ENCODE peak calls at places on chromosome 4, in nine cellular contexts. I is nephron progenitor cell, Q is dorsolateral prefrontal cortex, A is HFF-Myc, T is endothelial cell, H is brain microvascular endothelial cell, S is progenitor cell of endocrine pancreas, P is bronchial epithelial cell, G is HepG2. O is an unnamed sample.

GRCh38 chr4:136664988-136665387 is 867.3 kb downstream of the PCDH18 start:
- DNase-seq in I (no peak), Q (no peak), A (no peak), T (no peak), H (no peak), S (no peak), P (peak), G (no peak), O (no peak)

GRCh38 chr4:25448379-25449109 is 71.5 kb downstream of the ANAPC4 start:
- DNase-seq in I (no peak), Q (no peak), A (peak), T (no peak), H (no peak), S (no peak), P (peak), G (no peak), O (peak)

GRCh38 chr4:2832981-2833670 is 10.5 kb upstream of the ADD1 start:
- DNase-seq in I (no peak), Q (no peak), A (no peak), T (no peak), H (no peak), S (no peak), P (no peak), G (no peak), O (no peak)

GRCh38 chr4:77582151-77582550 is 23.5 kb upstream of the CXCL13 start:
- DNase-seq in I (no peak), Q (no peak), A (no peak), T (no peak), H (no peak), S (no peak), P (no peak), G (no peak), O (peak)

GRCh38 chr4:77921701-77922100 is 59.1 kb downstream of the MRPL1 start:
- DNase-seq in I (no peak), Q (no peak), A (peak), T (no peak), H (peak), S (no peak), P (peak), G (peak), O (peak)

GRCh38 chr4:107069049-107069448 is 32.9 kb upstream of the DKK2 start:
- DNase-seq in I (no peak), Q (no peak), A (peak), T (no peak), H (peak), S (no peak), P (peak), G (no peak), O (peak)

GRCh38 chr4:18695733-18696527 is 674.4 kb upstream of the LCORL start:
- DNase-seq in I (no peak), Q (no peak), A (no peak), T (no peak), H (no peak), S (no peak), P (no peak), G (no peak), O (no peak)

GRCh38 chr4:154960476-154960875 is 179.4 kb downstream of the RBM46 start:
- DNase-seq in I (no peak), Q (no peak), A (no peak), T (no peak), H (no peak), S (no peak), P (no peak), G (no peak), O (no peak)

GRCh38 chr4:2537011-2537830 is 774 bp downstream of the FAM193A start:
- DNase-seq in I (no peak), Q (peak), A (no peak), T (peak), H (no peak), S (peak), P (peak), G (peak), O (peak)

GRCh38 chr4:117357422-117357821 is 272.0 kb upstream of the TRAM1L1 start:
- DNase-seq in I (no peak), Q (no peak), A (no peak), T (no peak), H (no peak), S (no peak), P (no peak), G (no peak), O (no peak)

GRCh38 chr4:14865804-14866203 is 136.5 kb upstream of the CPEB2 start:
- DNase-seq in I (no peak), Q (no peak), A (no peak), T (no peak), H (no peak), S (no peak), P (no peak), G (no peak), O (no peak)

GRCh38 chr4:71231073-71231752 is 107.6 kb upstream of the SLC4A4 start:
- DNase-seq in I (peak), Q (peak), A (no peak), T (no peak), H (peak), S (no peak), P (peak), G (no peak), O (no peak)

GRCh38 chr4:141614878-141615586 is 21.4 kb upstream of the IL15 start:
- DNase-seq in I (no peak), Q (no peak), A (no peak), T (no peak), H (no peak), S (no peak), P (no peak), G (no peak), O (no peak)

GRCh38 chr4:111930658-111931057 is 214.6 kb upstream of the FAM241A start:
- DNase-seq in I (no peak), Q (no peak), A (no peak), T (no peak), H (no peak), S (no peak), P (peak), G (no peak), O (no peak)

GRCh38 chr4:2273657-2274319 is 11.9 kb upstream of the MXD4 start:
- DNase-seq in I (no peak), Q (no peak), A (no peak), T (no peak), H (no peak), S (no peak), P (no peak), G (no peak), O (no peak)

GRCh38 chr4:105246712-105247111 is 100.0 kb downstream of the TET2 start:
- DNase-seq in I (no peak), Q (no peak), A (peak), T (no peak), H (no peak), S (no peak), P (no peak), G (no peak), O (no peak)

GRCh38 chr4:82787342-82787741 is 11.3 kb downstream of the SCD5 start:
- DNase-seq in I (no peak), Q (no peak), A (no peak), T (no peak), H (no peak), S (no peak), P (peak), G (no peak), O (peak)

GRCh38 chr4:101183658-101184373 is 163.5 kb downstream of the PPP3CA start:
- DNase-seq in I (no peak), Q (no peak), A (no peak), T (no peak), H (peak), S (no peak), P (peak), G (no peak), O (no peak)

GRCh38 chr4:109969909-109970308 is 57.2 kb downstream of the EGF start:
- DNase-seq in I (no peak), Q (no peak), A (no peak), T (peak), H (no peak), S (no peak), P (no peak), G (peak), O (no peak)

GRCh38 chr4:107050525-107051135 is 14.5 kb upstream of the DKK2 start:
- DNase-seq in I (no peak), Q (no peak), A (no peak), T (no peak), H (no peak), S (no peak), P (peak), G (peak), O (peak)

GRCh38 chr4:147085796-147086195 is 140.1 kb upstream of the TTC29 start:
- DNase-seq in I (no peak), Q (no peak), A (no peak), T (no peak), H (no peak), S (no peak), P (no peak), G (no peak), O (no peak)

GRCh38 chr4:87069037-87069742 is 134.4 kb downstream of the AFF1 start:
- DNase-seq in I (no peak), Q (no peak), A (no peak), T (no peak), H (no peak), S (no peak), P (no peak), G (no peak), O (no peak)

GRCh38 chr4:946517-947471 is 14.5 kb downstream of the TMEM175 start:
- DNase-seq in I (no peak), Q (peak), A (no peak), T (no peak), H (no peak), S (no peak), P (no peak), G (no peak), O (no peak)

GRCh38 chr4:93359609-93360008 is 468.9 kb upstream of the ATOH1 start:
- DNase-seq in I (no peak), Q (no peak), A (no peak), T (no peak), H (no peak), S (no peak), P (no peak), G (no peak), O (no peak)

GRCh38 chr4:140237616-140238352 is 83.8 kb upstream of the MAML3 start:
- DNase-seq in I (peak), Q (peak), A (peak), T (peak), H (peak), S (no peak), P (no peak), G (no peak), O (peak)

GRCh38 chr4:101199507-101200285 is 147.6 kb downstream of the PPP3CA start:
- DNase-seq in I (no peak), Q (no peak), A (peak), T (no peak), H (peak), S (no peak), P (no peak), G (no peak), O (no peak)

GRCh38 chr4:110005461-110006056 is 92.9 kb downstream of the EGF start:
- DNase-seq in I (no peak), Q (no peak), A (peak), T (no peak), H (peak), S (no peak), P (peak), G (peak), O (peak)

GRCh38 chr4:100372432-100372831 is 145.4 kb downstream of the EMCN start:
- DNase-seq in I (peak), Q (no peak), A (no peak), T (peak), H (no peak), S (no peak), P (peak), G (peak), O (peak)

GRCh38 chr4:85409251-85409650 is 65.7 kb upstream of the ARHGAP24 start:
- DNase-seq in I (no peak), Q (no peak), A (no peak), T (no peak), H (peak), S (no peak), P (no peak), G (no peak), O (no peak)

GRCh38 chr4:145731026-145731425 is 51.1 kb downstream of the C4orf51 start:
- DNase-seq in I (no peak), Q (no peak), A (no peak), T (no peak), H (no peak), S (no peak), P (no peak), G (peak), O (no peak)

GRCh38 chr4:52001616-52002015 is 18.5 kb downstream of the LRRC66 start:
- DNase-seq in I (no peak), Q (no peak), A (no peak), T (no peak), H (no peak), S (no peak), P (peak), G (no peak), O (peak)

GRCh38 chr4:96145671-96146070 is 305.8 kb downstream of the PDHA2 start:
- DNase-seq in I (no peak), Q (no peak), A (no peak), T (no peak), H (peak), S (no peak), P (no peak), G (no peak), O (no peak)

GRCh38 chr4:89324671-89325070 is 17.1 kb upstream of the GPRIN3 start:
- DNase-seq in I (no peak), Q (no peak), A (no peak), T (no peak), H (peak), S (no peak), P (peak), G (no peak), O (no peak)

GRCh38 chr4:141654098-141654497 is 17.7 kb downstream of the IL15 start:
- DNase-seq in I (peak), Q (no peak), A (no peak), T (peak), H (no peak), S (no peak), P (peak), G (no peak), O (peak)

GRCh38 chr4:119040711-119041185 is 94.9 kb upstream of the MYOZ2 start:
- DNase-seq in I (no peak), Q (no peak), A (peak), T (no peak), H (peak), S (no peak), P (peak), G (no peak), O (no peak)

GRCh38 chr4:80492761-80493160 is 157.2 kb downstream of the CFAP299 start:
- DNase-seq in I (no peak), Q (no peak), A (no peak), T (no peak), H (no peak), S (no peak), P (peak), G (no peak), O (no peak)

GRCh38 chr4:57080781-57081650 is 29.2 kb downstream of the IGFBP7 start:
- DNase-seq in I (no peak), Q (no peak), A (peak), T (peak), H (peak), S (no peak), P (peak), G (peak), O (peak)

GRCh38 chr4:151340751-151341385 is 15.5 kb upstream of the SH3D19 start:
- DNase-seq in I (no peak), Q (no peak), A (no peak), T (no peak), H (peak), S (no peak), P (no peak), G (no peak), O (no peak)

GRCh38 chr4:51906167-51906647 is 63.3 kb downstream of the DCUN1D4 start:
- DNase-seq in I (no peak), Q (no peak), A (no peak), T (no peak), H (no peak), S (no peak), P (no peak), G (no peak), O (no peak)

GRCh38 chr4:37685211-37685725 is 908 bp downstream of the RELL1 start:
- DNase-seq in I (no peak), Q (no peak), A (peak), T (no peak), H (no peak), S (no peak), P (peak), G (no peak), O (peak)

DNA sequence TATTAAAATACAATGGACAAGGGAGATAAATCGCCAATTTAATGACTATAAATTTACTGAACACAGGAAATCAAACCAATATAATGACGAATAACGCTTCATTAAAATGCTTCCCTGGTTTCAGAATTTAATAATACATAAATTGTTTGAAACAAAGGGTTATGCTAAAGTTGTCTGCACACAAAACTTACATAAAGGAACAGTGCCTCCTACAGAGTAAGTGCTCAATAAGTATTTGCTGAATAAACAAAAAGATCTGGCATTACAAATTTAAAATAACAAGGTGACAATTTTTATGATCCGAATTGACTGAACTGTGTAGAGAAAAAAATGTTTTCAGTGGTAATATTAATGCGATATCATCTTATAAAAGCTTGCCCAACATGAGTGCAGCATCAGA is 69.6 kb downstream of the NOCT start:
- DNase-seq in I (no peak), Q (no peak), A (no peak), T (no peak), H (no peak), S (no peak), P (peak), G (peak), O (peak)
- TF ChIP-seq CTCF in I (no peak), Q (no peak), A (peak), T (no peak), H (peak), S (peak), P (peak), G (peak), O (peak)

GRCh38 chr4:138341739-138342415 is 99.7 kb upstream of the SLC7A11 start:
- DNase-seq in I (no peak), Q (no peak), A (no peak), T (no peak), H (no peak), S (no peak), P (no peak), G (no peak), O (no peak)
- TF ChIP-seq CTCF in I (no peak), Q (no peak), A (no peak), T (no peak), H (no peak), S (no peak), P (no peak), G (no peak), O (no peak)

GRCh38 chr4:5019274-5019673 is at the start of gene CYTL1:
- DNase-seq in I (peak), Q (no peak), A (no peak), T (no peak), H (no peak), S (no peak), P (no peak), G (no peak), O (no peak)

GRCh38 chr4:5019796-5020195 is 538 bp upstream of the CYTL1 start:
- DNase-seq in I (no peak), Q (no peak), A (no peak), T (no peak), H (no peak), S (no peak), P (no peak), G (no peak), O (no peak)

GRCh38 chr4:5020341-5020740 is 1.1 kb upstream of the CYTL1 start:
- DNase-seq in I (no peak), Q (no peak), A (no peak), T (no peak), H (no peak), S (no peak), P (no peak), G (no peak), O (no peak)

GRCh38 chr4:5018603-5019002 is 655 bp downstream of the CYTL1 start:
- DNase-seq in I (no peak), Q (no peak), A (no peak), T (no peak), H (no peak), S (no peak), P (no peak), G (no peak), O (no peak)

DNA sequence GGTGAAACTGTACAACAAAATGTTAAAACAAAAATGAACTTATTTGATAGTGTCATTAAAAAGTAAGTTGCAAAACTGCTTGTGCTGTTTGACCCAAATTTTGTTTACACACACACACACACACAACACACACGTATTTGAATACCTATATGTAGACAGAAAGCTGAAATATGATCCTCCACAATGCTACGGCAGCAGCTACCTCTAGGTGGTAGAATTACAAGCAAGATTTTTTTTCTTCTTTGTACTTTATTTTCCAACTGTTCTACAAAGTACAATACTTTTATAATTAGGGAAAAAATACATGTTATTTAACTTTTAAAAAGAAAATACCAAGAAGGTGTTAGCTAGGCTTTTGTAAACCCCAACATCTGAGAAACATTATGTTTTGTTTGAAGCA is 1.2 kb downstream of the CYTL1 start:
- DNase-seq in I (no peak), Q (no peak), A (no peak), T (no peak), H (no peak), S (no peak), P (no peak), G (no peak), O (no peak)
- TF ChIP-seq CTCF in I (no peak), Q (no peak), A (peak), T (no peak), H (peak), S (peak), P (no peak), G (no peak), O (peak)

GRCh38 chr4:7687006-7687405 is 252.3 kb upstream of the PSAPL1 start:
- DNase-seq in I (no peak), Q (no peak), A (no peak), T (no peak), H (no peak), S (no peak), P (no peak), G (no peak), O (no peak)
- TF ChIP-seq CTCF in I (no peak), Q (no peak), A (no peak), T (no peak), H (no peak), S (no peak), P (no peak), G (peak), O (no peak)

GRCh38 chr4:16293205-16293860 is 67.1 kb upstream of the TAPT1 start:
- DNase-seq in I (no peak), Q (no peak), A (no peak), T (no peak), H (no peak), S (no peak), P (no peak), G (no peak), O (peak)

GRCh38 chr4:16297003-16297402 is 70.7 kb upstream of the TAPT1 start:
- DNase-seq in I (no peak), Q (no peak), A (no peak), T (no peak), H (no peak), S (no peak), P (no peak), G (no peak), O (no peak)

GRCh38 chr4:16289872-16290554 is 63.7 kb upstream of the TAPT1 start:
- DNase-seq in I (peak), Q (no peak), A (peak), T (peak), H (peak), S (no peak), P (peak), G (peak), O (peak)

GRCh38 chr4:16290681-16291420 is 64.6 kb upstream of the TAPT1 start:
- DNase-seq in I (no peak), Q (no peak), A (no peak), T (no peak), H (no peak), S (no peak), P (no peak), G (no peak), O (no peak)

GRCh38 chr4:16294455-16294854 is 68.2 kb upstream of the TAPT1 start:
- DNase-seq in I (no peak), Q (no peak), A (no peak), T (no peak), H (peak), S (no peak), P (peak), G (no peak), O (no peak)
- TF ChIP-seq CTCF in I (no peak), Q (no peak), A (no peak), T (no peak), H (no peak), S (no peak), P (no peak), G (no peak), O (no peak)